ENCODE peak calls at places on chromosomes 13 and 19, in nine cellular contexts. M is GM13976; G is glutamatergic neuron; O is Kasumi-1; B is SK-N-DZ; T is stimulated activated CD4-positive, alpha-beta T cell treated with anti-CD3 and anti-CD28 coated beads, Interleukin-1b, Interleukin-23, amount 100 ng/mL, for 4 hours; J is A673; X is stimulated activated naive CD8-positive, alpha-beta T cell treated with anti-CD3 and anti-CD28 coated beads, Interleukin-15, Interleukin-2, amounts not matched to agents 100 U/mL and 50 U/mL, for 24 hours; Z is activated CD4-positive, alpha-beta T cell treated with anti-CD3 and anti-CD28 coated beads for 48 hours. D is an unnamed sample.

GRCh38 chr19:2049741-2050348 is 1.2 kb downstream of the MKNK2 start:
- DNase-seq in B (peak), T (peak), O (peak), M (peak), G (peak), Z (peak), X (peak), J (peak), D (peak)

GRCh38 chr13:62360609-62361008 is 945.0 kb upstream of the PCDH20 start:
- DNase-seq in T (no peak), J (peak), B (peak), G (no peak), M (no peak), O (no peak), X (no peak), Z (no peak), D (no peak)

GRCh38 chr13:113851826-113852535 is 11.9 kb downstream of the GAS6 start:
- DNase-seq in B (no peak), O (no peak), M (no peak), J (no peak), X (no peak), Z (no peak), G (no peak), T (no peak), D (no peak)

GRCh38 chr19:55545443-55545842 is at the start of gene SBK3:
- DNase-seq in M (peak), J (no peak), T (no peak), X (no peak), O (no peak), B (no peak), Z (no peak), G (no peak), D (no peak)

GRCh38 chr13:23753523-23753922 is 135.7 kb downstream of the MIPEP start:
- DNase-seq in G (no peak), O (no peak), B (no peak), M (no peak), X (no peak), Z (no peak), T (no peak), J (no peak), D (no peak)

GRCh38 chr19:15154002-15154612 is 46.7 kb downstream of the NOTCH3 start:
- DNase-seq in B (peak), T (no peak), M (no peak), Z (peak), X (peak), J (peak), G (peak), O (peak), D (peak)

GRCh38 chr19:3175761-3176714 is 2.5 kb upstream of the S1PR4 start:
- DNase-seq in O (no peak), M (no peak), Z (no peak), X (no peak), B (no peak), T (no peak), J (peak), G (no peak), D (peak)

GRCh38 chr13:90622547-90622946 is 724.9 kb upstream of the MIR17HG start:
- DNase-seq in G (no peak), M (no peak), X (no peak), T (no peak), B (no peak), J (no peak), Z (no peak), O (no peak), D (peak)

GRCh38 chr13:35475131-35475959 is 1.1 kb downstream of the MAB21L1 start:
- DNase-seq in M (no peak), Z (peak), X (peak), O (peak), B (peak), J (peak), T (no peak), G (peak), D (no peak)

GRCh38 chr19:47021536-47022139 is 2.0 kb downstream of the NPAS1 start:
- DNase-seq in T (no peak), O (no peak), B (no peak), X (no peak), Z (no peak), J (no peak), M (no peak), G (peak), D (no peak)

GRCh38 chr13:70173236-70173959 is 65.1 kb upstream of the KLHL1 start:
- DNase-seq in B (no peak), J (no peak), X (no peak), Z (no peak), G (no peak), M (no peak), T (no peak), O (no peak), D (no peak)

GRCh38 chr19:35846038-35846668 is 6.2 kb downstream of the NPHS1 start:
- DNase-seq in T (no peak), B (no peak), Z (peak), G (no peak), O (no peak), X (no peak), J (no peak), M (no peak), D (peak)

GRCh38 chr13:98771838-98772611 is 19.6 kb upstream of the SLC15A1 start:
- DNase-seq in J (no peak), B (no peak), M (no peak), O (no peak), X (no peak), G (no peak), T (no peak), Z (no peak), D (no peak)

GRCh38 chr13:105847532-105848295 is 687.7 kb downstream of the EFNB2 start:
- DNase-seq in T (no peak), G (no peak), B (no peak), Z (no peak), J (no peak), X (no peak), O (no peak), M (no peak), D (no peak)

GRCh38 chr13:52428295-52428694 is 22.1 kb downstream of the VPS36 start:
- DNase-seq in X (no peak), M (no peak), B (no peak), T (no peak), G (no peak), O (no peak), J (no peak), Z (no peak), D (peak)

GRCh38 chr19:11019262-11019661 is 58.4 kb downstream of the SMARCA4 start:
- DNase-seq in Z (no peak), X (no peak), J (no peak), G (no peak), T (no peak), O (no peak), M (no peak), B (no peak), D (no peak)

GRCh38 chr13:112729408-112729807 is 39.6 kb downstream of the ATP11A start:
- DNase-seq in J (no peak), T (no peak), Z (no peak), B (no peak), G (no peak), O (no peak), X (no peak), M (no peak), D (no peak)

GRCh38 chr13:22232186-22232585 is 561.3 kb downstream of the FGF9 start:
- DNase-seq in M (no peak), Z (no peak), O (no peak), T (no peak), J (no peak), G (no peak), B (no peak), X (no peak), D (no peak)

GRCh38 chr13:110507678-110508381 is 53.7 kb downstream of the RAB20 start:
- DNase-seq in T (no peak), Z (no peak), O (no peak), M (no peak), G (no peak), X (no peak), B (no peak), J (no peak), D (peak)

GRCh38 chr19:29878973-29879654 is 62.9 kb upstream of the URI1 start:
- DNase-seq in Z (peak), M (no peak), O (no peak), G (no peak), T (no peak), X (no peak), J (peak), B (peak), D (peak)

GRCh38 chr19:50794074-50794777 is 4.0 kb downstream of the ACP4 start:
- DNase-seq in G (no peak), M (peak), O (peak), X (peak), Z (peak), J (peak), T (no peak), B (peak), D (no peak)

GRCh38 chr13:31046711-31047279 is 114.3 kb downstream of the TEX26 start:
- DNase-seq in G (peak), T (no peak), Z (no peak), O (no peak), X (no peak), J (peak), M (no peak), B (peak), D (no peak)

GRCh38 chr19:31656507-31656906 is 307.3 kb upstream of the TSHZ3 start:
- DNase-seq in O (no peak), G (no peak), T (no peak), B (no peak), Z (no peak), M (no peak), J (no peak), X (no peak), D (no peak)

GRCh38 chr19:2491130-2491801 is 15.3 kb downstream of the GADD45B start:
- DNase-seq in G (no peak), J (peak), M (no peak), O (no peak), X (no peak), T (no peak), B (no peak), Z (no peak), D (peak)

GRCh38 chr13:33722216-33722900 is 95.6 kb upstream of the RFC3 start:
- DNase-seq in T (no peak), B (no peak), X (no peak), Z (no peak), J (no peak), O (no peak), G (no peak), M (peak), D (no peak)

GRCh38 chr13:65310663-65311328 is 1919.3 kb downstream of the PCDH9 start:
- DNase-seq in J (no peak), G (no peak), T (no peak), B (no peak), X (no peak), Z (no peak), O (no peak), M (no peak), D (no peak)

GRCh38 chr13:29536853-29537252 is 58.6 kb downstream of the SLC7A1 start:
- DNase-seq in B (no peak), M (no peak), G (no peak), T (no peak), Z (no peak), J (no peak), X (no peak), O (no peak), D (no peak)

GRCh38 chr19:38145627-38146026 is 78.4 kb downstream of the DPF1 start:
- DNase-seq in T (no peak), J (no peak), Z (no peak), M (no peak), B (no peak), X (no peak), G (no peak), O (no peak), D (no peak)

GRCh38 chr19:7953060-7953459 is 9.6 kb upstream of the TIMM44 start:
- DNase-seq in M (no peak), B (no peak), G (no peak), X (no peak), T (no peak), J (no peak), O (peak), Z (no peak), D (peak)

GRCh38 chr19:37983916-37984315 is 76.9 kb downstream of the SIPA1L3 start:
- DNase-seq in J (no peak), G (no peak), O (no peak), X (no peak), Z (no peak), B (no peak), T (no peak), M (no peak), D (no peak)

GRCh38 chr19:12748489-12748888 is 3.1 kb upstream of the BEST2 start:
- DNase-seq in X (no peak), M (no peak), Z (no peak), O (no peak), B (no peak), J (peak), T (no peak), G (no peak), D (no peak)

GRCh38 chr19:2810141-2811091 is 9.3 kb upstream of the ZNF554 start:
- DNase-seq in X (no peak), Z (no peak), O (no peak), T (no peak), G (no peak), B (no peak), J (no peak), M (no peak), D (no peak)

D was measured in RWPE1.